ENCODE peak calls at places on chromosomes 12 and 14, in five cellular contexts. One of them, this sample, is unnamed.
A peak's percentile ranks its signal among the peaks of the same experiment; 100 is the strongest.

GRCh38 chr14:91858536-91859275 is 8.6 kb downstream of the TC2N start:
- DNase-seq in Calu3: peak; percentile 63
- DNase-seq in activated T-cell treated with anti-CD3 and anti-CD28 coated beads for 4 hours: no peak
- DNase-seq in AML-193: no peak
- DNase-seq in activated CD4-positive, alpha-beta T cell treated with anti-CD3 and anti-CD28 coated beads, Interleukin-2, amount 10 ng/mL, durations not matched to agents 7 days and 5 days: no peak
- DNase-seq in this sample: peak; percentile 23

GRCh38 chr14:76311410-76311758 is 64.6 kb upstream of the ESRRB start:
- DNase-seq in AML-193: no peak
- DNase-seq in activated CD4-positive, alpha-beta T cell treated with anti-CD3 and anti-CD28 coated beads, Interleukin-2, amount 10 ng/mL, durations not matched to agents 7 days and 5 days: no peak
- DNase-seq in activated T-cell treated with anti-CD3 and anti-CD28 coated beads for 4 hours: no peak
- DNase-seq in Calu3: no peak
- DNase-seq in this sample: no peak

GRCh38 chr12:127334324-127334723 is 932.6 kb upstream of the TMEM132C start:
- DNase-seq in activated CD4-positive, alpha-beta T cell treated with anti-CD3 and anti-CD28 coated beads, Interleukin-2, amount 10 ng/mL, durations not matched to agents 7 days and 5 days: no peak
- DNase-seq in AML-193: no peak
- DNase-seq in activated T-cell treated with anti-CD3 and anti-CD28 coated beads for 4 hours: no peak
- DNase-seq in Calu3: no peak
- DNase-seq in this sample: no peak

GRCh38 chr12:27838543-27838942 is 58.5 kb upstream of the MANSC4 start:
- DNase-seq in activated CD4-positive, alpha-beta T cell treated with anti-CD3 and anti-CD28 coated beads, Interleukin-2, amount 10 ng/mL, durations not matched to agents 7 days and 5 days: no peak
- DNase-seq in AML-193: no peak
- DNase-seq in activated T-cell treated with anti-CD3 and anti-CD28 coated beads for 4 hours: no peak
- DNase-seq in Calu3: no peak
- DNase-seq in this sample: no peak

GRCh38 chr14:52314521-52315354 is 626 bp downstream of the PTGER2 start:
- DNase-seq in activated T-cell treated with anti-CD3 and anti-CD28 coated beads for 4 hours: peak; percentile 14
- DNase-seq in AML-193: no peak
- DNase-seq in activated CD4-positive, alpha-beta T cell treated with anti-CD3 and anti-CD28 coated beads, Interleukin-2, amount 10 ng/mL, durations not matched to agents 7 days and 5 days: peak; percentile 40
- DNase-seq in Calu3: peak; percentile 12
- DNase-seq in this sample: no peak

GRCh38 chr12:9331218-9331626 is 123.0 kb upstream of the PZP start:
- DNase-seq in activated T-cell treated with anti-CD3 and anti-CD28 coated beads for 4 hours: peak; percentile 63
- DNase-seq in AML-193: peak; percentile 30
- DNase-seq in Calu3: peak; percentile 81
- DNase-seq in activated CD4-positive, alpha-beta T cell treated with anti-CD3 and anti-CD28 coated beads, Interleukin-2, amount 10 ng/mL, durations not matched to agents 7 days and 5 days: peak; percentile 69
- DNase-seq in this sample: no peak

GRCh38 chr14:69922198-69922597 is 43.0 kb downstream of the SMOC1 start:
- DNase-seq in activated T-cell treated with anti-CD3 and anti-CD28 coated beads for 4 hours: no peak
- DNase-seq in Calu3: no peak
- DNase-seq in activated CD4-positive, alpha-beta T cell treated with anti-CD3 and anti-CD28 coated beads, Interleukin-2, amount 10 ng/mL, durations not matched to agents 7 days and 5 days: no peak
- DNase-seq in AML-193: no peak
- DNase-seq in this sample: no peak

GRCh38 chr14:63759454-63759853 is 31.6 kb upstream of the SGPP1 start:
- DNase-seq in Calu3: no peak
- DNase-seq in AML-193: no peak
- DNase-seq in activated CD4-positive, alpha-beta T cell treated with anti-CD3 and anti-CD28 coated beads, Interleukin-2, amount 10 ng/mL, durations not matched to agents 7 days and 5 days: peak; percentile 62
- DNase-seq in activated T-cell treated with anti-CD3 and anti-CD28 coated beads for 4 hours: no peak
- DNase-seq in this sample: no peak

GRCh38 chr14:36503771-36504741 is 16.0 kb downstream of the NKX2-1 start:
- DNase-seq in AML-193: no peak
- DNase-seq in activated T-cell treated with anti-CD3 and anti-CD28 coated beads for 4 hours: no peak
- DNase-seq in activated CD4-positive, alpha-beta T cell treated with anti-CD3 and anti-CD28 coated beads, Interleukin-2, amount 10 ng/mL, durations not matched to agents 7 days and 5 days: no peak
- DNase-seq in Calu3: no peak
- DNase-seq in this sample: no peak

GRCh38 chr14:30974628-30975027 is 50.8 kb upstream of the AP4S1 start:
- DNase-seq in AML-193: no peak
- DNase-seq in Calu3: no peak
- DNase-seq in activated CD4-positive, alpha-beta T cell treated with anti-CD3 and anti-CD28 coated beads, Interleukin-2, amount 10 ng/mL, durations not matched to agents 7 days and 5 days: no peak
- DNase-seq in activated T-cell treated with anti-CD3 and anti-CD28 coated beads for 4 hours: no peak
- DNase-seq in this sample: no peak

GRCh38 chr14:34081576-34082136 is 130.8 kb upstream of the EGLN3 start:
- DNase-seq in activated CD4-positive, alpha-beta T cell treated with anti-CD3 and anti-CD28 coated beads, Interleukin-2, amount 10 ng/mL, durations not matched to agents 7 days and 5 days: no peak
- DNase-seq in Calu3: peak; percentile 42
- DNase-seq in AML-193: no peak
- DNase-seq in activated T-cell treated with anti-CD3 and anti-CD28 coated beads for 4 hours: no peak
- DNase-seq in this sample: peak; percentile 34

GRCh38 chr12:6294533-6295186 is 15.8 kb upstream of the PLEKHG6 start:
- DNase-seq in Calu3: no peak
- DNase-seq in AML-193: no peak
- DNase-seq in activated CD4-positive, alpha-beta T cell treated with anti-CD3 and anti-CD28 coated beads, Interleukin-2, amount 10 ng/mL, durations not matched to agents 7 days and 5 days: no peak
- DNase-seq in activated T-cell treated with anti-CD3 and anti-CD28 coated beads for 4 hours: no peak
- DNase-seq in this sample: no peak

GRCh38 chr14:48536318-48536717 is 860.9 kb upstream of the MDGA2 start:
- DNase-seq in AML-193: no peak
- DNase-seq in activated T-cell treated with anti-CD3 and anti-CD28 coated beads for 4 hours: no peak
- DNase-seq in Calu3: no peak
- DNase-seq in activated CD4-positive, alpha-beta T cell treated with anti-CD3 and anti-CD28 coated beads, Interleukin-2, amount 10 ng/mL, durations not matched to agents 7 days and 5 days: no peak
- DNase-seq in this sample: no peak

This sample was measured in HS-5.